ENCODE peak calls at places on chromosomes 12 and 14, in five cellular contexts. One of them, this sample, is unnamed.

GRCh38 chr14:93430889-93431670 is at the start of gene UNC79:
- DNase-seq in lung: no peak
- DNase-seq in GM06990: no peak
- DNase-seq in HFFc6: no peak
- DNase-seq in brain microvascular endothelial cell: peak
- DNase-seq in this sample: peak

GRCh38 chr14:102212356-102212755 is 72.7 kb downstream of the WDR20 start:
- DNase-seq in lung: no peak
- DNase-seq in GM06990: no peak
- DNase-seq in HFFc6: no peak
- DNase-seq in brain microvascular endothelial cell: no peak
- DNase-seq in this sample: no peak

GRCh38 chr12:114853003-114853529 is 169.1 kb upstream of the TBX3 start:
- DNase-seq in lung: no peak
- DNase-seq in GM06990: no peak
- DNase-seq in HFFc6: no peak
- DNase-seq in brain microvascular endothelial cell: no peak
- DNase-seq in this sample: no peak

GRCh38 chr12:20492251-20492728 is 124.0 kb downstream of the PDE3A start:
- DNase-seq in lung: no peak
- DNase-seq in GM06990: peak
- DNase-seq in HFFc6: peak
- DNase-seq in brain microvascular endothelial cell: peak
- DNase-seq in this sample: no peak

GRCh38 chr14:53938126-53938671 is 18.4 kb downstream of the BMP4 start:
- DNase-seq in lung: no peak
- DNase-seq in GM06990: no peak
- DNase-seq in HFFc6: no peak
- DNase-seq in brain microvascular endothelial cell: no peak
- DNase-seq in this sample: no peak

GRCh38 chr12:66453111-66453510 is 150.8 kb downstream of the HELB start:
- DNase-seq in lung: no peak
- DNase-seq in GM06990: no peak
- DNase-seq in HFFc6: no peak
- DNase-seq in brain microvascular endothelial cell: no peak
- DNase-seq in this sample: no peak

GRCh38 chr12:102955926-102956737 is 1.3 kb upstream of the ASCL1 start:
- DNase-seq in lung: no peak
- DNase-seq in GM06990: no peak
- DNase-seq in HFFc6: no peak
- DNase-seq in brain microvascular endothelial cell: no peak
- DNase-seq in this sample: no peak

GRCh38 chr12:125140918-125141573 is 75.8 kb downstream of the AACS start:
- DNase-seq in lung: no peak
- DNase-seq in GM06990: no peak
- DNase-seq in HFFc6: peak
- DNase-seq in brain microvascular endothelial cell: peak
- DNase-seq in this sample: no peak

GRCh38 chr12:45342171-45342570 is 126.3 kb downstream of the ANO6 start:
- DNase-seq in lung: no peak
- DNase-seq in GM06990: no peak
- DNase-seq in HFFc6: no peak
- DNase-seq in brain microvascular endothelial cell: no peak
- DNase-seq in this sample: no peak

GRCh38 chr12:75638792-75639191 is 127.4 kb upstream of the KRR1 start:
- DNase-seq in lung: no peak
- DNase-seq in GM06990: no peak
- DNase-seq in HFFc6: no peak
- DNase-seq in brain microvascular endothelial cell: no peak
- DNase-seq in this sample: no peak

GRCh38 chr12:50581226-50582184 is 76.7 kb downstream of the DIP2B start:
- DNase-seq in lung: no peak
- DNase-seq in GM06990: no peak
- DNase-seq in HFFc6: peak
- DNase-seq in brain microvascular endothelial cell: no peak
- DNase-seq in this sample: no peak

GRCh38 chr14:23299186-23299521 is 3.5 kb downstream of the PPP1R3E start:
- DNase-seq in lung: no peak
- DNase-seq in GM06990: no peak
- DNase-seq in HFFc6: no peak
- DNase-seq in brain microvascular endothelial cell: no peak
- DNase-seq in this sample: no peak

GRCh38 chr14:104016873-104017650 is 68.4 kb upstream of the ASPG start:
- DNase-seq in lung: no peak
- DNase-seq in GM06990: no peak
- DNase-seq in HFFc6: no peak
- DNase-seq in brain microvascular endothelial cell: no peak
- DNase-seq in this sample: no peak

GRCh38 chr12:53940448-53941014 is 1.9 kb downstream of the HOXC13 start:
- DNase-seq in lung: no peak
- DNase-seq in GM06990: no peak
- DNase-seq in HFFc6: no peak
- DNase-seq in brain microvascular endothelial cell: no peak
- DNase-seq in this sample: no peak

GRCh38 chr12:49548822-49549648 is 10.2 kb downstream of the KCNH3 start:
- DNase-seq in lung: no peak
- DNase-seq in GM06990: no peak
- DNase-seq in HFFc6: no peak
- DNase-seq in brain microvascular endothelial cell: no peak
- DNase-seq in this sample: peak

GRCh38 chr12:75545636-75546035 is 34.2 kb upstream of the KRR1 start:
- DNase-seq in lung: no peak
- DNase-seq in GM06990: no peak
- DNase-seq in HFFc6: no peak
- DNase-seq in brain microvascular endothelial cell: no peak
- DNase-seq in this sample: no peak

GRCh38 chr14:69049675-69050074 is 70.6 kb upstream of the ACTN1 start:
- DNase-seq in lung: no peak
- DNase-seq in GM06990: no peak
- DNase-seq in HFFc6: peak
- DNase-seq in brain microvascular endothelial cell: peak
- DNase-seq in this sample: no peak

GRCh38 chr14:67467134-67467533 is 21.4 kb downstream of the TMEM229B start:
- DNase-seq in lung: no peak
- DNase-seq in GM06990: no peak
- DNase-seq in HFFc6: no peak
- DNase-seq in brain microvascular endothelial cell: no peak
- DNase-seq in this sample: no peak

GRCh38 chr12:93533310-93533709 is 39.2 kb upstream of the SOCS2 start:
- DNase-seq in lung: peak
- DNase-seq in GM06990: no peak
- DNase-seq in HFFc6: no peak
- DNase-seq in brain microvascular endothelial cell: no peak
- DNase-seq in this sample: no peak
- TF ChIP-seq CTCF in lung: no peak
- TF ChIP-seq CTCF in GM06990: no peak
- TF ChIP-seq CTCF in HFFc6: no peak
- TF ChIP-seq CTCF in brain microvascular endothelial cell: no peak
- TF ChIP-seq CTCF in this sample: no peak

GRCh38 chr12:18552829-18553228 is 185.0 kb downstream of the PLCZ1 start:
- DNase-seq in lung: no peak
- DNase-seq in GM06990: no peak
- DNase-seq in HFFc6: no peak
- DNase-seq in brain microvascular endothelial cell: no peak
- DNase-seq in this sample: no peak
- TF ChIP-seq CTCF in lung: no peak
- TF ChIP-seq CTCF in GM06990: no peak
- TF ChIP-seq CTCF in HFFc6: peak
- TF ChIP-seq CTCF in brain microvascular endothelial cell: no peak
- TF ChIP-seq CTCF in this sample: no peak

GRCh38 chr14:34982421-34983147 is at the start of gene SRP54:
- DNase-seq in lung: peak
- DNase-seq in GM06990: peak
- DNase-seq in HFFc6: peak
- DNase-seq in brain microvascular endothelial cell: peak
- DNase-seq in this sample: peak
- TF ChIP-seq CTCF in lung: no peak
- TF ChIP-seq CTCF in GM06990: peak
- TF ChIP-seq CTCF in HFFc6: no peak
- TF ChIP-seq CTCF in brain microvascular endothelial cell: peak
- TF ChIP-seq CTCF in this sample: no peak

DNA sequence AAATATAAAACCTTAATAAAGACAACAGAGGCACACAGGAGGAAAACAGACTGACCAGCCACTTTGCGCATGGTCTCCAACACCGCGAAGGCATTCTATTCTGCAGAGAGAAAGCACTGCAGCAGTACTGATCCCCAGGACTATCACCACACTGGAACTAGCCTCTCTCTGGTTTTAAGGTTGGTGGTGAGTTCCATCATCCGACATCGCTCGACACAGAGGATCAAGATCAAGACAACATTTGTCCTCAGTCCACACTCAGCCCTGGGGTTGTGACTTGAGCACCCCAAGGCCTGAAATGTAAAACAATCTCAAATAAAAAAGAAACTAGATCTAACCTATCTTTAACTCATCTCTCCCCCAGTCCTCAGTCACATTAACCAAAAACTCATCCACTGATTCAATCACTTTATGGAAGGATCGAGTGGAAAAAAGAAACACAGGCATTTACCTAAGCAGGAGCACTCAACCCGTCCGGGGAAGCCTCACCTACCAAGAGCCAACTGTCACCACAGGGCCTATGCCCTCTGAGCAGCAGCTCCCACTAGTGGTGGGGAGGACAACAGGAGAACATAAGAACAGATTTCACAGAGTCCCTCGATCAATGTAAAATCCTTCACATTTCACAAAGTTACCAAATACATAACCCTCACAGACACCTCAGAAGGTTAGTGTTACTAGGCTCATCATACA is 17.7 kb downstream of the STXBP6 start:
- DNase-seq in lung: no peak
- DNase-seq in GM06990: no peak
- DNase-seq in HFFc6: no peak
- DNase-seq in brain microvascular endothelial cell: no peak
- DNase-seq in this sample: no peak
- TF ChIP-seq CTCF in lung: no peak
- TF ChIP-seq CTCF in GM06990: peak
- TF ChIP-seq CTCF in HFFc6: peak
- TF ChIP-seq CTCF in brain microvascular endothelial cell: peak
- TF ChIP-seq CTCF in this sample: no peak

DNA sequence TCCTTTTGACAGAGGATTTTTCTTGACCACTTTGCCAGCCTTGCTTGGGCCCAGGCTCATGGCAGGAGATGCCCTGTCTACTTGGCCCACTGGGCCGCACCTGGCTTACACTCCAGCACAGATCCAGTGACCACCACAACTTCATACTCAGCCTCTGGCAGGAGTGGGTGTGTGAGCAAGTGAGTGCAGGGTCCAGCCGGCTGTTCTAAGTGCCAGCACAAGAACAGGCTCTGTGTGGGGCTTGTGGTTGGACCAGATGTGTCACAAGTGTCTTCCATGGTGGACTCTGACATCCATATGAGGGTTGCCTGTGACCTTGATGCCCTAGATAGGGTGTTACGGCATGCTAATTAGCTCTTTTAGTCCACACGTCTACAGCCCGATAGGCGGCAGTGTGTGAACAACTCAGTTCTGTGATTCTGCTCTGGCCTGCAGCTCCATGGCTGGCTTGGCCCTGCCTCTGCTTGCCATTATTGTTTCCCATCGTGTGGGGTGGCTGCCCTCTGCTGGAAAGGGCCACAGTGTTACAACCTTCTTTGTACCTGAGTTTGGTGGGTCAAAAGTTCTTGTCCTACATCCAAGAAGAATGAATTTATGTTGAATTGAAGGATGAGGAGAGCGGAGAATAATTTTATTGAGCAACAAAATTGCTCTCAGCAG is 1089.1 kb downstream of the SLC6A15 start:
- DNase-seq in lung: no peak
- DNase-seq in GM06990: no peak
- DNase-seq in HFFc6: no peak
- DNase-seq in brain microvascular endothelial cell: peak
- DNase-seq in this sample: peak
- TF ChIP-seq CTCF in lung: no peak
- TF ChIP-seq CTCF in GM06990: peak
- TF ChIP-seq CTCF in HFFc6: peak
- TF ChIP-seq CTCF in brain microvascular endothelial cell: peak
- TF ChIP-seq CTCF in this sample: peak

GRCh38 chr12:63766498-63766897 is 13.2 kb upstream of the RXYLT1 start:
- DNase-seq in lung: no peak
- DNase-seq in GM06990: no peak
- DNase-seq in HFFc6: no peak
- DNase-seq in brain microvascular endothelial cell: no peak
- DNase-seq in this sample: no peak
- TF ChIP-seq CTCF in lung: no peak
- TF ChIP-seq CTCF in GM06990: no peak
- TF ChIP-seq CTCF in HFFc6: peak
- TF ChIP-seq CTCF in brain microvascular endothelial cell: peak
- TF ChIP-seq CTCF in this sample: no peak

GRCh38 chr12:56315626-56316473 is at the start of gene CNPY2:
- DNase-seq in lung: peak
- DNase-seq in GM06990: peak
- DNase-seq in HFFc6: peak
- DNase-seq in brain microvascular endothelial cell: peak
- DNase-seq in this sample: peak
- TF ChIP-seq CTCF in lung: no peak
- TF ChIP-seq CTCF in GM06990: peak
- TF ChIP-seq CTCF in HFFc6: peak
- TF ChIP-seq CTCF in brain microvascular endothelial cell: peak
- TF ChIP-seq CTCF in this sample: peak